ENCODE peak calls at places on chromosomes 4 and X, in five cellular contexts. J is IMR-90, D is right cardiac atrium, B is fibroblast of lung, Q is fibroblast of mammary gland. K is an unnamed sample.

GRCh38 chr4:184668096-184668495 is 18.6 kb downstream of the PRIMPOL start:
- DNase-seq in J (no peak), D (no peak), B (no peak), Q (no peak), K (no peak)

GRCh38 chrX:9089652-9090051 is 55.7 kb upstream of the FAM9B start:
- DNase-seq in J (no peak), D (no peak), B (no peak), Q (no peak), K (no peak)

GRCh38 chr4:94285666-94286065 is 57.0 kb downstream of the HPGDS start:
- DNase-seq in J (no peak), D (no peak), B (no peak), Q (no peak), K (no peak)

GRCh38 chr4:80538276-80538926 is 202.9 kb downstream of the CFAP299 start:
- DNase-seq in J (peak; percentile 85), D (no peak), B (peak; percentile 32), Q (peak; percentile 53), K (peak; percentile 10)

GRCh38 chrX:57044226-57044625 is 48.9 kb upstream of the SPIN3 start:
- DNase-seq in J (no peak), D (no peak), B (no peak), Q (no peak), K (no peak)

GRCh38 chr4:53847935-53848334 is 216.5 kb downstream of the CHIC2 start:
- DNase-seq in J (no peak), D (no peak), B (no peak), Q (no peak), K (no peak)

GRCh38 chr4:74426101-74426500 is 18.8 kb upstream of the AREG start:
- DNase-seq in J (peak; percentile 91), D (no peak), B (peak; percentile 76), Q (peak; percentile 98), K (peak; percentile 48)

GRCh38 chr4:67702166-67702565 is 1.2 kb upstream of the UBA6 start:
- DNase-seq in J (no peak), D (no peak), B (no peak), Q (no peak), K (no peak)

GRCh38 chr4:127734976-127735375 is 4.8 kb downstream of the SLC25A31 start:
- DNase-seq in J (no peak), D (no peak), B (no peak), Q (no peak), K (no peak)

GRCh38 chr4:10033191-10033881 is 12.0 kb upstream of the SLC2A9 start:
- DNase-seq in J (peak; percentile 71), D (no peak), B (peak; percentile 23), Q (peak; percentile 80), K (no peak)

GRCh38 chr4:104879367-104879766 is 267.3 kb upstream of the TET2 start:
- DNase-seq in J (no peak), D (no peak), B (no peak), Q (peak; percentile 14), K (peak; percentile 25)

GRCh38 chr4:138088449-138089208 is 153.5 kb downstream of the SLC7A11 start:
- DNase-seq in J (no peak), D (peak; percentile 45), B (no peak), Q (no peak), K (no peak)

GRCh38 chr4:52903273-52903672 is 41.2 kb downstream of the RASL11B start:
- DNase-seq in J (no peak), D (no peak), B (no peak), Q (no peak), K (no peak)

GRCh38 chr4:182454440-182455013 is 211.3 kb downstream of the TENM3 start:
- DNase-seq in J (peak; percentile 81), D (no peak), B (peak; percentile 87), Q (peak; percentile 52), K (peak; percentile 22)

GRCh38 chr4:20430555-20430954 is 178.8 kb downstream of the SLIT2 start:
- DNase-seq in J (peak; percentile 69), D (no peak), B (peak; percentile 42), Q (peak; percentile 66), K (peak; percentile 47)

GRCh38 chrX:47991263-47992092 is 12.3 kb downstream of the ZNF182 start:
- DNase-seq in J (peak; percentile 53), D (no peak), B (peak; percentile 27), Q (peak; percentile 78), K (no peak)

GRCh38 chrX:1592128-1592862 is 891 bp downstream of the AKAP17A start:
- DNase-seq in J (peak; percentile 5), D (no peak), B (peak; percentile 12), Q (peak; percentile 24), K (peak; percentile 56)

GRCh38 chrX:2401201-2401589 is 99.6 kb downstream of the DHRSX start:
- DNase-seq in J (no peak), D (no peak), B (no peak), Q (peak; percentile 41), K (no peak)

GRCh38 chrX:13506574-13506973 is 62.8 kb upstream of the EGFL6 start:
- DNase-seq in J (peak; percentile 61), D (peak; percentile 47), B (peak; percentile 66), Q (peak; percentile 68), K (peak; percentile 81)

GRCh38 chr4:2071912-2072867 is 13.1 kb downstream of the NAT8L start:
- DNase-seq in J (no peak), D (no peak), B (no peak), Q (no peak), K (no peak)

GRCh38 chr4:96352051-96352517 is 512.2 kb downstream of the PDHA2 start:
- DNase-seq in J (no peak), D (no peak), B (peak; percentile 23), Q (peak; percentile 5), K (peak; percentile 55)

GRCh38 chr4:3821580-3822229 is 55.5 kb downstream of the ADRA2C start:
- DNase-seq in J (no peak), D (no peak), B (no peak), Q (no peak), K (no peak)

GRCh38 chrX:38806054-38806389 is 4.8 kb downstream of the MID1IP1 start:
- DNase-seq in J (no peak), D (no peak), B (no peak), Q (no peak), K (peak; percentile 76)

GRCh38 chrX:38804481-38805293 is 3.4 kb downstream of the MID1IP1 start:
- DNase-seq in J (no peak), D (peak; percentile 79), B (no peak), Q (no peak), K (peak; percentile 48)

GRCh38 chrX:38803609-38804480 is 2.6 kb downstream of the MID1IP1 start:
- DNase-seq in J (peak; percentile 34), D (peak; percentile 95), B (peak; percentile 81), Q (peak; percentile 78), K (peak; percentile 66)

GRCh38 chrX:38806875-38807601 is 5.8 kb downstream of the MID1IP1 start:
- DNase-seq in J (no peak), D (no peak), B (no peak), Q (no peak), K (no peak)

GRCh38 chrX:38805294-38806053 is 4.2 kb downstream of the MID1IP1 start:
- DNase-seq in J (peak; percentile 75), D (peak; percentile 88), B (peak; percentile 87), Q (peak; percentile 71), K (peak; percentile 90)
- H3K4me3 ChIP-seq in J (peak overlapping the region; percentile 91), D (peak overlapping the region; percentile 51), B (peak overlapping the region; percentile 72), Q (peak overlapping the region; percentile 69), K (peak overlapping the region; percentile 79)

DNA sequence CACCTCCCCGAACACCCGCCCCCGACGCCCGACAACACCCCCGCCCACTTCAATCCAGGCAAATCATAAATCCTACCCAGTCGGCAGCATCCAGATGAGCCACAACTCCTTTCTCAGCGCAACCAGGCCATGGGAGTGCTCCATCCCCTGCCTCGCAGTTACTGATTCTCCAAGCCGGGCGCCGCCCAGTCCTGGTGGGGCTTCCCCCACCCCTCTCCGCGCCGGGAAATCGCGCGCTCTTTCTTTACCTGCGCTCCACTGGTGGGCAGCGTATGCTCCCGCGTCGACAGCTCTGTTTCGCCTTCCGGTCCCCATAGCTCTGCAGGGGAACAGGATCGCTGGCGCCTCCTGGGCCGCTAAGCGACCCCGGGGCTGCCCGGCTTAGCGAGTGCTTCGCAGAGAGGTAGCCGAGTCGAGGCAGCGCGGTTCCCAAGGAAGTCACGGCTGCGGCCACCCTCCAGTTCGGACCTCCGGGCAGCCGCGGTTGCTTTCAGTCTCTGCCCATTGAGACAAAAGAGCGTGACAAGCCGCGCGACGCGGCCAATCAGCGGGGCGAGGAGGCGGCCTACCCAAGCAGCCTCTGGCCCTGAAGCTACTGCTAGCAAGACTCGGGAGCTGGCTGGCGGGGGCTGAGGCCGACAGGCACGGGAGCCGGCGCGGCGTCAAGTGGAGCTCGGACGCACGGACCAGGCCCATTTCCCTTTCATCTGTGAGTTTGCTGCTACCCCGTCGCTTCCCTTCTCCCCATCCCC is 43.7 kb upstream of the TMSB15B start:
- DNase-seq in J (peak; percentile 59), D (peak; percentile 87), B (peak; percentile 47), Q (peak; percentile 42), K (peak; percentile 76)
- H3K4me3 ChIP-seq in J (peak overlapping the region; percentile 63), D (peak overlapping the region; percentile 65), B (peak overlapping the region; percentile 60), Q (peak overlapping the region; percentile 53), K (peak overlapping the region; percentile 80)

GRCh38 chr4:147570616-147571015 is 46.6 kb upstream of the TMEM184C start:
- DNase-seq in J (no peak), D (no peak), B (peak; percentile 65), Q (peak; percentile 37), K (no peak)
- H3K4me3 ChIP-seq in J (no peak overlapping the region), D (no peak overlapping the region), B (no peak overlapping the region), Q (no peak overlapping the region), K (no peak overlapping the region)

GRCh38 chrX:40166582-40166981 is 68.8 kb upstream of the BCOR start:
- DNase-seq in J (peak; percentile 42), D (no peak), B (no peak), Q (peak; percentile 79), K (peak; percentile 82)
- H3K4me3 ChIP-seq in J (no peak overlapping the region), D (no peak overlapping the region), B (no peak overlapping the region), Q (no peak overlapping the region), K (no peak overlapping the region)

DNA sequence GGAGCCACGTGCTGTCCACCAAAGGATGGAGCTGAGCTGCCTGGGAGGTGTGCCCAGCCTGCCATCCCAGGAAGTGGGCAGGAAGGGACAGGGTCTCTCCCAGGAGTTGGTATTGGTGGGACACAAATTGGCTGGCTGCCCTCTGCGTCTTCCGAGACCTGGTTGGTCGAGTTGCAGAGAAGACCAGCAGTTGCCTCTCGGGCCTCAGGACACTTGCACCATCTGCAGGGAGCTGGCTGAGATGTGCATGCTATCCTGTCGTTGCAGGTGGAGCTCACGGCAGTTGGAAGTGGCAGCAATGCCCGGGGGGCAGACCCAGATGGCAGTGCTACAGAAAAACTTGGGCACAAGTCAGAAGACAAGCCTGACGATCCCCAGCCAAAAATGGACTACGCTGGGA is 30.2 kb downstream of the BCORL1 start:
- DNase-seq in J (no peak), D (no peak), B (no peak), Q (no peak), K (no peak)
- H3K4me3 ChIP-seq in J (no peak overlapping the region), D (no peak overlapping the region), B (no peak overlapping the region), Q (no peak overlapping the region), K (no peak overlapping the region)